ENCODE peak calls at places on chromosomes 5 and 9, in five cellular contexts. M is GM23248, B is MM.1S, O is SK-N-SH, H is GM23338. D is an unnamed sample.

GRCh38 chr9:18360005-18360404 is 113.9 kb upstream of the ADAMTSL1 start:
- DNase-seq in M (no peak), B (no peak), O (no peak), H (no peak), D (no peak)

GRCh38 chr9:2230362-2230761 is 215.2 kb downstream of the SMARCA2 start:
- DNase-seq in M (no peak), B (peak; percentile 33), O (no peak), H (peak; percentile 14), D (no peak)

GRCh38 chr5:40317023-40317422 is 362.7 kb upstream of the PTGER4 start:
- DNase-seq in M (no peak), B (no peak), O (no peak), H (no peak), D (no peak)

GRCh38 chr5:134555223-134555790 is 29.8 kb downstream of the JADE2 start:
- DNase-seq in M (peak; percentile 21), B (no peak), O (no peak), H (no peak), D (no peak)

GRCh38 chr5:106923409-106923808 is 747.3 kb downstream of the EFNA5 start:
- DNase-seq in M (no peak), B (no peak), O (no peak), H (no peak), D (peak; percentile 48)

GRCh38 chr5:38809388-38810359 is 36.1 kb upstream of the OSMR start:
- DNase-seq in M (peak; percentile 93), B (peak; percentile 62), O (peak; percentile 87), H (peak; percentile 92), D (peak; percentile 90)

GRCh38 chr5:109412981-109413402 is 3.2 kb upstream of the PJA2 start:
- DNase-seq in M (no peak), B (no peak), O (no peak), H (no peak), D (no peak)

GRCh38 chr9:95854386-95855015 is 21.0 kb upstream of the ERCC6L2 start:
- DNase-seq in M (peak; percentile 75), B (no peak), O (no peak), H (no peak), D (peak; percentile 79)

GRCh38 chr9:84879631-84880030 is 210.1 kb downstream of the NTRK2 start:
- DNase-seq in M (no peak), B (no peak), O (no peak), H (no peak), D (no peak)

GRCh38 chr5:138552700-138553099 is 9.7 kb upstream of the ETF1 start:
- DNase-seq in M (no peak), B (no peak), O (no peak), H (no peak), D (no peak)

GRCh38 chr5:138549414-138549813 is 6.4 kb upstream of the ETF1 start:
- DNase-seq in M (no peak), B (no peak), O (no peak), H (no peak), D (no peak)

GRCh38 chr5:138557677-138558076 is 14.6 kb upstream of the ETF1 start:
- DNase-seq in M (no peak), B (no peak), O (no peak), H (no peak), D (no peak)

GRCh38 chr5:138553437-138554095 is 10.5 kb upstream of the ETF1 start:
- DNase-seq in M (no peak), B (no peak), O (no peak), H (no peak), D (no peak)

GRCh38 chr5:138554143-138554542 is 11.1 kb upstream of the ETF1 start:
- DNase-seq in M (no peak), B (no peak), O (no peak), H (no peak), D (no peak)
- H3F3A ChIP-seq in M (peaks cover 80% of the 10 kb centered on the region), B (peaks cover 48% of the 10 kb centered on the region), O (peaks cover 66% of the 10 kb centered on the region), H (peaks cover 57% of the 10 kb centered on the region), D (peaks cover 4% of the 10 kb centered on the region)

DNA sequence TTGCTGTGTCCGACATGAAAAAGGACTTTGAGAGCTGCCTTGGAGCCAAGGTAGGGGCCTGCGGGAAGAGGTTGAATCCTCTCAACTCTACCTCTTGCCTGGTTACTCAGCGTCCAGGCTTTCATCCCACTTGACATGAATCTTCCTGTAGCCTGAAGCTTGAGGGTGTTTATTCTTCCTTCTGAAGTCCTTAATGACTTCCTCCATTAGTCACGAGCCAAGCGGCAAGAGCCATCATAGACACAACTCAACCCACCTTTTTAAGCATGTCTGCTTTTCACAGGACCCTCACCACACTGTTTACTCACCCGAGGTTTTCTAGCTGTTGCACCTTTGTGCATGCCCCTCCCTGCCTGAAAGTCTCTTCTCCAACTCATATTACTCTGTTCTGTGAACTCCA is 40.2 kb downstream of the ACO1 start:
- DNase-seq in M (no peak), B (no peak), O (no peak), H (no peak), D (peak; percentile 81)
- H3K36me3 ChIP-seq in M (peaks cover 51% of the 10 kb centered on the region), B (no peaks in the 10 kb centered on the region), O (peaks cover 53% of the 10 kb centered on the region), H (no peaks in the 10 kb centered on the region), D (peaks cover 6% of the 10 kb centered on the region)

GRCh38 chr5:6948562-6948961 is 235.3 kb downstream of the TENT4A start:
- DNase-seq in M (no peak), B (no peak), O (no peak), H (no peak), D (no peak)

GRCh38 chr5:6949230-6949629 is 236.0 kb downstream of the TENT4A start:
- DNase-seq in M (no peak), B (no peak), O (no peak), H (no peak), D (no peak)

GRCh38 chr5:6950250-6950649 is 237.0 kb downstream of the TENT4A start:
- DNase-seq in M (peak; percentile 48), B (no peak), O (no peak), H (no peak), D (peak; percentile 63)

DNA sequence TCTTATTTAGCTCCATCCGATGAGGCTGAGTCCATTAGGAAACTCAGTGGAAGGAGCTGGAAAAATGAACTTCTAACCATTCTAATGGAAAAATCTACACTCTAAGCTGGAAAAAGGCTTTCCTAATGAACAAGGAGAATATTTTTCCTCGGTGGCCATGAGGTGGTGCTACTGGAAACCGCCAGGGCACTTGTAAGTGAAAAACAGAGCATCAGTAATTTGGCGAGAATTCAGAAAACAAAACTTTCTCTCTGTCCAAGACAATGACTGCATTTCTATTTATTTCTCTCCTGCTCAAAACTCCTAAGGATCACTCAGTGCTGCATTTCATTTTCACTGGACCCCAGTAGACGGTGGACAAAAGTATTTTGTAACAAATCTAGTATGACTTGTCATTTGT is 237.6 kb downstream of the TENT4A start:
- DNase-seq in M (no peak), B (no peak), O (no peak), H (peak; percentile 29), D (no peak)
- H3K4me1 ChIP-seq in M (no peaks in the 10 kb centered on the region), B (no peaks in the 10 kb centered on the region), O (no peaks in the 10 kb centered on the region), H (no peaks in the 10 kb centered on the region), D (peaks cover 4% of the 10 kb centered on the region)

GRCh38 chr9:33913541-33913940 is 96.6 kb downstream of the UBE2R2 start:
- DNase-seq in M (no peak), B (no peak), O (no peak), H (no peak), D (no peak)
- H3F3A ChIP-seq in M (peaks cover 36% of the 10 kb centered on the region), B (no peaks in the 10 kb centered on the region), O (peaks cover 33% of the 10 kb centered on the region), H (peaks cover 3% of the 10 kb centered on the region), D (peaks cover 7% of the 10 kb centered on the region)

GRCh38 chr9:134759001-134759607 is 117.5 kb downstream of the COL5A1 start:
- DNase-seq in M (peak; percentile 48), B (no peak), O (no peak), H (no peak), D (no peak)
- H3K36me3 ChIP-seq in M (peaks cover 61% of the 10 kb centered on the region), B (no peaks in the 10 kb centered on the region), O (peaks cover 26% of the 10 kb centered on the region), H (no peaks in the 10 kb centered on the region), D (no peaks in the 10 kb centered on the region)

DNA sequence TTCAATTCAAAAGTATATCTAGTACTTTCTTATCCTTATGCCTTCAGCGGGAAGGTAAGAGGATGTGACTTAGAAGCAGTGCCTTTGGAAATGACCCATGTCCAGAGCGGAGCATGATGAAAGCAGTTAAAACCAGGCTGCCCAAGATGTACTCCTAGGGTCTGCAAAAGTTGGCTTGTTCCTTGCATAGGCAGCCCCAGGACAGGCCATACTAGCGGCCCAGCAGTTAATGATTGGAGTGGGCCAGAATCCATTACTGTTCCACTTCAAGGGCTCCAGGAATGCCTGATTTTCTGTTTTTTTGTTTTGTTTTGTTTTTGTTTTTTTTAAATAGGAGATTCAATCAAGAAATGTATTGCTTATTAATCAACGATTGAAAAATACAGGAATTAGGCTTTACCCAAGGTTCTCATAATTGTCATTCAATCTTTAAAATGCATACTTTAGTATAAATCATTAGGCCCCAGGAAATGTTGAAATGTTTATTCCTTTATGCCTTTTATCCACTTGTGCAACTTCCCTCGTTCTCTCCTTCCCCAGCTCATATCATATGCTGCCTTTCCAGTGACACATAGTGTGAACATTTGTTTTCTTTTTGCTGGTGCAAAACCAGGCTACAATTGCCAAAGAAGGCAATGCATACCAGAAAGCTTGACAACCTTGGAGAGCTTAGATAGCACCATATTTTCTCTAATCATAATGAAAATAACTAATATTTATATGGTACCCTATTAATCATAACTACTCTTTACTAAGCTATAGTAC is 190.8 kb downstream of the ARHGEF28 start:
- DNase-seq in M (peak; percentile 89), B (no peak), O (no peak), H (no peak), D (no peak)
- H3K4me1 ChIP-seq in M (peaks cover 66% of the 10 kb centered on the region), B (no peaks in the 10 kb centered on the region), O (no peaks in the 10 kb centered on the region), H (no peaks in the 10 kb centered on the region), D (peaks cover 25% of the 10 kb centered on the region)

GRCh38 chr9:98071737-98072136 is 15.2 kb downstream of the NANS start:
- DNase-seq in M (no peak), B (no peak), O (no peak), H (no peak), D (no peak)

GRCh38 chr9:98074119-98074990 is 17.8 kb downstream of the NANS start:
- DNase-seq in M (peak; percentile 73), B (peak; percentile 29), O (peak; percentile 79), H (peak; percentile 82), D (peak; percentile 70)

GRCh38 chr9:98070704-98071103 is 14.2 kb downstream of the NANS start:
- DNase-seq in M (no peak), B (no peak), O (no peak), H (no peak), D (no peak)

GRCh38 chr9:98078895-98079294 is 22.4 kb downstream of the NANS start:
- DNase-seq in M (no peak), B (no peak), O (no peak), H (no peak), D (no peak)

GRCh38 chr9:98075332-98075805 is 18.8 kb downstream of the NANS start:
- DNase-seq in M (peak; percentile 90), B (no peak), O (no peak), H (peak; percentile 26), D (peak; percentile 37)
- H3F3A ChIP-seq in M (peaks cover 19% of the 10 kb centered on the region), B (no peaks in the 10 kb centered on the region), O (peaks cover 3% of the 10 kb centered on the region), H (peaks cover 9% of the 10 kb centered on the region), D (no peaks in the 10 kb centered on the region)

GRCh38 chr9:127405344-127406125 is 8.6 kb downstream of the SLC2A8 start:
- DNase-seq in M (no peak), B (no peak), O (no peak), H (no peak), D (no peak)
- H3K36me3 ChIP-seq in M (no peaks in the 10 kb centered on the region), B (no peaks in the 10 kb centered on the region), O (peaks cover 22% of the 10 kb centered on the region), H (no peaks in the 10 kb centered on the region), D (no peaks in the 10 kb centered on the region)

DNA sequence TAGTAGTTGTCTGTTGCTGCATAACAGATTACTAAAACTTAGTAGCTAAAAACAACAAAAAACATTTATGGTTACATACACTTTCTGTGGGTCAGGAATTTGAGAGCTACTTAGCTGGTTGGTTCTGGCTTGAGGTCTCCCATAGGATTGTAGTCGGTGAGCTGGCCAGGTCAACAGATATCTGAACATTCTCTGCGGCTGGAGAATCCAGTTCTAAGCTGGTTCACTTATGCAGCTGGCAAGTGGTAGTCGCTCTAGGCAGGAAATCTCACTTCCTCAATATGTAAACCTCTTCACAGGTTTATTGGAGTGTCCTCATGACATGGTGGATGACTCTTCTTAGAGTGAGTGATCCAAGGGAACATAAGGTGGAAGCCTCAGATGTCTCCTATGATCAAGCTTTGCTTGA is 65.7 kb upstream of the TNFAIP8 start:
- DNase-seq in M (no peak), B (peak; percentile 37), O (no peak), H (no peak), D (no peak)
- H3K4me1 ChIP-seq in M (peaks cover 27% of the 10 kb centered on the region), B (peaks cover 36% of the 10 kb centered on the region), O (peaks cover 30% of the 10 kb centered on the region), H (peaks cover 21% of the 10 kb centered on the region), D (peaks cover 35% of the 10 kb centered on the region)